ENCODE peak calls at places on chromosomes 2 and 18, in ten cellular contexts. U, N, W, C, E, O, H, I, J and Y are unnamed samples.
A peak's percentile ranks its signal among the peaks of the same experiment; 100 is the strongest.

GRCh38 chr2:10614940-10615339 is 74.8 kb downstream of the NOL10 start:
- DNase-seq in U (no peak), J (no peak), H (no peak), O (no peak), W (no peak), E (no peak), N (peak; percentile 9), C (peak; percentile 46), I (no peak), Y (no peak)

GRCh38 chr18:11667578-11667977 is 21.5 kb upstream of the GNAL start:
- DNase-seq in O (no peak), W (no peak), H (no peak), I (no peak), J (no peak), U (no peak), E (no peak), N (no peak), C (no peak), Y (no peak)

GRCh38 chr2:239466755-239467271 is 66.0 kb upstream of the HDAC4 start:
- DNase-seq in O (no peak), C (no peak), E (no peak), N (no peak), J (no peak), W (no peak), I (no peak), H (no peak), U (no peak), Y (no peak)

GRCh38 chr2:131419447-131419846 is 55.5 kb upstream of the RAB6D start:
- DNase-seq in W (no peak), H (no peak), I (no peak), U (no peak), N (no peak), J (no peak), E (no peak), O (no peak), C (no peak), Y (no peak)

GRCh38 chr18:9869713-9870430 is 15.9 kb upstream of the TXNDC2 start:
- DNase-seq in W (no peak), H (peak; percentile 88), O (no peak), J (no peak), N (peak; percentile 72), I (no peak), E (no peak), C (peak; percentile 64), U (no peak), Y (no peak)

GRCh38 chr18:78822886-78823285 is 156.7 kb upstream of the SALL3 start:
- DNase-seq in E (no peak), U (no peak), C (no peak), N (no peak), O (no peak), H (no peak), J (no peak), I (no peak), W (no peak), Y (no peak)

GRCh38 chr18:76495435-76496199 is 575 bp upstream of the ZNF516 start:
- DNase-seq in W (no peak), O (peak; percentile 52), U (no peak), I (no peak), C (peak; percentile 65), H (no peak), E (no peak), N (no peak), J (no peak), Y (no peak)

GRCh38 chr2:176642074-176642473 is 372.8 kb downstream of the MTX2 start:
- DNase-seq in O (no peak), E (no peak), I (no peak), H (peak; percentile 0), C (peak; percentile 51), J (no peak), W (no peak), U (no peak), N (peak; percentile 73), Y (no peak)

GRCh38 chr2:189302274-189302948 is 122.8 kb upstream of the COL5A2 start:
- DNase-seq in U (no peak), I (no peak), N (no peak), W (no peak), O (no peak), H (no peak), J (no peak), C (peak; percentile 23), E (no peak), Y (no peak)